ENCODE peak calls at places on chromosomes 11 and 22, in ten cellular contexts. M is spleen, X is AG10803, B is MM.1S, N is heart left ventricle, C is fibroblast of pulmonary artery, H is Calu3, Z is neural progenitor cell, U is prostate gland, D is AG04450. O is an unnamed sample.

GRCh38 chr11:116725434-116726221 is 47.2 kb downstream of the BUD13 start:
- DNase-seq in M (peak), X (peak), B (no peak), N (no peak), C (peak), H (no peak), Z (peak), U (no peak), D (no peak), O (no peak)

GRCh38 chr22:35334010-35334409 is 34.3 kb downstream of the TOM1 start:
- DNase-seq in M (no peak), X (no peak), B (no peak), N (no peak), C (no peak), H (no peak), Z (no peak), U (no peak), D (no peak), O (no peak)

GRCh38 chr11:31810779-31811647 is at the start of gene PAX6:
- DNase-seq in M (peak), X (peak), B (peak), N (no peak), C (peak), H (peak), Z (peak), U (no peak), D (no peak), O (no peak)

GRCh38 chr11:18710545-18710944 is 12.0 kb downstream of the TMEM86A start:
- DNase-seq in M (peak), X (no peak), B (no peak), N (no peak), C (no peak), H (no peak), Z (no peak), U (no peak), D (no peak), O (no peak)

GRCh38 chr11:73869234-73869949 is 7.3 kb downstream of the COA4 start:
- DNase-seq in M (no peak), X (no peak), B (peak), N (no peak), C (no peak), H (no peak), Z (no peak), U (no peak), D (no peak), O (no peak)

GRCh38 chr22:43886231-43886630 is 5.6 kb downstream of the PNPLA5 start:
- DNase-seq in M (no peak), X (no peak), B (no peak), N (no peak), C (no peak), H (no peak), Z (no peak), U (no peak), D (no peak), O (no peak)

GRCh38 chr11:122696662-122697061 is 41.1 kb downstream of the UBASH3B start:
- DNase-seq in M (peak), X (no peak), B (no peak), N (no peak), C (no peak), H (no peak), Z (no peak), U (no peak), D (no peak), O (no peak)

GRCh38 chr11:130102457-130103249 is 33.0 kb downstream of the APLP2 start:
- DNase-seq in M (no peak), X (no peak), B (no peak), N (no peak), C (no peak), H (no peak), Z (no peak), U (peak), D (no peak), O (peak)

GRCh38 chr22:36816635-36817428 is at the start of gene PVALB:
- DNase-seq in M (no peak), X (no peak), B (peak), N (peak), C (peak), H (peak), Z (peak), U (no peak), D (no peak), O (peak)

GRCh38 chr11:112878228-112878627 is 83.0 kb upstream of the NCAM1 start:
- DNase-seq in M (no peak), X (no peak), B (no peak), N (no peak), C (no peak), H (no peak), Z (peak), U (no peak), D (no peak), O (no peak)

GRCh38 chr11:75563978-75564552 is 2.0 kb downstream of the SERPINH1 start:
- DNase-seq in M (no peak), X (peak), B (no peak), N (peak), C (peak), H (no peak), Z (peak), U (no peak), D (peak), O (peak)

GRCh38 chr11:7522546-7522945 is 8.7 kb downstream of the PPFIBP2 start:
- DNase-seq in M (no peak), X (no peak), B (no peak), N (no peak), C (no peak), H (no peak), Z (no peak), U (no peak), D (no peak), O (no peak)

GRCh38 chr11:9025101-9025850 is 21.5 kb upstream of the NRIP3 start:
- DNase-seq in M (no peak), X (peak), B (no peak), N (peak), C (no peak), H (no peak), Z (no peak), U (no peak), D (no peak), O (no peak)

GRCh38 chr11:3674189-3674588 is 3.0 kb upstream of the CHRNA10 start:
- DNase-seq in M (no peak), X (peak), B (no peak), N (no peak), C (peak), H (no peak), Z (peak), U (no peak), D (peak), O (peak)

GRCh38 chr11:96038046-96038445 is 114.1 kb upstream of the MTMR2 start:
- DNase-seq in M (no peak), X (peak), B (no peak), N (no peak), C (no peak), H (no peak), Z (no peak), U (no peak), D (no peak), O (no peak)

GRCh38 chr22:38267086-38267485 is 5.7 kb downstream of the TMEM184B start:
- DNase-seq in M (no peak), X (no peak), B (no peak), N (peak), C (peak), H (no peak), Z (no peak), U (no peak), D (no peak), O (no peak)

GRCh38 chr11:12271826-12272366 is 105.5 kb upstream of the PARVA start:
- DNase-seq in M (no peak), X (no peak), B (no peak), N (no peak), C (no peak), H (no peak), Z (no peak), U (no peak), D (no peak), O (no peak)

GRCh38 chr11:59754494-59754858 is 700 bp upstream of the STX3 start:
- DNase-seq in M (peak), X (no peak), B (peak), N (no peak), C (no peak), H (peak), Z (peak), U (peak), D (no peak), O (peak)

GRCh38 chr22:30457964-30458363 is 13.9 kb downstream of the SEC14L3 start:
- DNase-seq in M (no peak), X (no peak), B (no peak), N (no peak), C (no peak), H (no peak), Z (no peak), U (no peak), D (no peak), O (no peak)

GRCh38 chr11:74008373-74009229 is at the start of gene UCP3:
- DNase-seq in M (peak), X (no peak), B (no peak), N (no peak), C (no peak), H (no peak), Z (no peak), U (no peak), D (no peak), O (no peak)

GRCh38 chr11:86237267-86237804 is 7.2 kb upstream of the EED start:
- DNase-seq in M (no peak), X (no peak), B (no peak), N (no peak), C (no peak), H (no peak), Z (no peak), U (no peak), D (no peak), O (no peak)

GRCh38 chr11:19164230-19164855 is 37.4 kb downstream of the CSRP3 start:
- DNase-seq in M (no peak), X (no peak), B (no peak), N (no peak), C (no peak), H (no peak), Z (no peak), U (no peak), D (no peak), O (no peak)

DNA sequence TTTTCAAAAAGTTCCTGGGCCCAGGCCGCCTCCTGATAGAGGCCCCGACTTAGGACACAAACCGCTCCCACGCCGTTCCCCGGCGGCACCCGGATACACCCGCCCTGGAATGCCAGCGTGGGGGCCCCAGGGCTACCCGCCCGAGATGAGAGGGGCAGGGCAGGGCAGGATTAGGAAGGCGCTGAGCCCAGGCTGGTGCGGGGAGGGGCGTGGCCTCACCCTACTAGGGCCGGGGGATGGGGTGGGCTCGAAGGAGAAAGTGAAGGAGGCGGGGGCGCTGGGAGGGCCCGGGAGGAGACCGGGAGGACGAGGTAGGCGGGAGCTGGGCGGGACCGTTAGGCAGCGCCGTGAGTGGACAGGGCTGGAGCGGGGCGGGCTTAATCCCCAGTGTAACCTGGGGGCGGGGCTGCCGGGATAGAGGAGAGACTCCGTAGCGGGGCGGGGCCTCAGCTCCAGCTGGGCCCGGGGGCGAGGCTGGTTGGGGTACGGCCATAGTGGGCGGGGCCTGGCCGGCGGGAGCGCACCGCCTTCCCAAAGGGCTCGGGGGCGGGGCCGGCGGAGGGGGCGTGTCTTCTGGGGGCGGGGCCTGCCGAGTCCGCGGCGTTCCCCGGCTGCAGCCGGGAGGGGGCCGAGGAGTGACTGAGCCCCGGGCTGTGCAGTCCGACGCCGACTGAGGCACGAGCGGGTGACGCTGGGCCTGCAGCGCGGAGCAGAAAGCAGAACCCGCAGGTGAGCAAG is at the start of gene CD82:
- DNase-seq in M (peak), X (peak), B (peak), N (peak), C (peak), H (peak), Z (peak), U (peak), D (peak), O (peak)
- TF ChIP-seq CTCF in M (peak), X (peak), B (peak), N (peak), C (peak), H (no peak), Z (peak), U (peak), D (peak), O (peak)

DNA sequence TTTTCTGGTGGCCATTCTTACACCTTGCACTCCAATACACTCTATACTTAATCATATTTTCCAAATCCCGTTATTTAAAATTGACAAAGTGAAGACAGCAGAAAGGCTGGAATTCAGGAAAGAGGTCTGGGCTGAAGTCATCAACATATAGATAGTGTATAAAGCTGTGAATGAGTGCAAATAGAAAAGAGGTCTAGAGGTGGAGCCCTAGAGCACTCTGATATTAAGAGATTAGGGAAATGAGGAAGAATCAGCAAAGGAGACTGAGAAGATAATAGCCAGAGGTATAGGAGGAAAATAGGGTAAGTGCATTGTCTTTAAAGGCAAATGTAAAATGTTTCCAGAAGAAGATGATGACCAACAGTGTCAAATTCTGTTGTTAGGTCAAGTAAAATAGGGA is 7.9 kb downstream of the CTR9 start:
- DNase-seq in M (no peak), X (no peak), B (no peak), N (no peak), C (no peak), H (no peak), Z (no peak), U (no peak), D (no peak), O (no peak)
- TF ChIP-seq CTCF in M (no peak), X (no peak), B (peak), N (no peak), C (peak), H (no peak), Z (peak), U (no peak), D (peak), O (peak)

GRCh38 chr11:44510372-44510771 is 55.1 kb upstream of the CD82 start:
- DNase-seq in M (no peak), X (no peak), B (no peak), N (no peak), C (no peak), H (no peak), Z (no peak), U (no peak), D (no peak), O (no peak)
- TF ChIP-seq CTCF in M (no peak), X (no peak), B (no peak), N (no peak), C (no peak), H (no peak), Z (no peak), U (no peak), D (no peak), O (no peak)

GRCh38 chr11:44633641-44634040 is 68.2 kb downstream of the CD82 start:
- DNase-seq in M (peak), X (no peak), B (no peak), N (no peak), C (peak), H (no peak), Z (no peak), U (no peak), D (no peak), O (peak)
- TF ChIP-seq CTCF in M (no peak), X (peak), B (peak), N (peak), C (peak), H (no peak), Z (peak), U (no peak), D (peak), O (peak)

DNA sequence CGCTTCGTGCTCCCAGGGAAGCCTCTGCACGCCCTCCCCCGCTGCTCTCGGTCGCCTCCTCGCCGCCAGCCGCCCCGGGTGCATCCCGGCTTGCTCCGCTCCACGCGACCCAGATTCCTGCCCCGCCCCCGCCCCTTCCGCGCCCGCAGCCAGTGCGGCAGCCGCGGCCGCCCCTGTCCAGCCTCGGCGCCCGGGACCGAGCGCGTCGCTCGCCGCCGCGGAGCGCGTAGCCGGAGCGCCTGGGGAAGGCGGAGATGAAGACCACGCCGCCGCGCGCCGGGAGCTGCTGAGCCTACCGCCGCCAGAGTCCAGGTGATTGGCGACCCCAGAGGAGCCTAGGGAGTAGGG is at the start of gene ELMOD1:
- DNase-seq in M (peak), X (peak), B (peak), N (peak), C (peak), H (peak), Z (peak), U (no peak), D (no peak), O (peak)
- TF ChIP-seq CTCF in M (no peak), X (peak), B (no peak), N (peak), C (no peak), H (no peak), Z (no peak), U (no peak), D (peak), O (no peak)

GRCh38 chr11:118901494-118902335 is 18.0 kb downstream of the CXCR5 start:
- DNase-seq in M (peak), X (no peak), B (no peak), N (peak), C (no peak), H (no peak), Z (no peak), U (no peak), D (no peak), O (no peak)
- TF ChIP-seq CTCF in M (no peak), X (peak), B (no peak), N (no peak), C (peak), H (no peak), Z (no peak), U (no peak), D (no peak), O (no peak)

GRCh38 chr11:5553347-5553746 is 5.0 kb upstream of the OR52H1 start:
- DNase-seq in M (no peak), X (no peak), B (peak), N (no peak), C (no peak), H (no peak), Z (no peak), U (no peak), D (no peak), O (no peak)
- TF ChIP-seq CTCF in M (no peak), X (peak), B (peak), N (no peak), C (peak), H (no peak), Z (peak), U (no peak), D (peak), O (peak)